ENCODE peak calls at places on chromosomes 12 and 14, in six cellular contexts. S, V, H, P, F and J are unnamed samples.
A peak's percentile ranks its signal among the peaks of the same experiment; 100 is the strongest.

GRCh38 chr14:65156568-65157366 is 54.5 kb upstream of the MAX start:
- DNase-seq in P (peak; percentile 19), H (peak; percentile 22), S (peak; percentile 85), F (no peak), V (peak; percentile 96), J (peak; percentile 93)

GRCh38 chr12:124286414-124286813 is 8.5 kb upstream of the RFLNA start:
- DNase-seq in P (peak; percentile 39), S (no peak), V (no peak), H (peak; percentile 10), F (no peak), J (peak; percentile 51)

GRCh38 chr12:53205747-53206146 is 1.3 kb downstream of the ITGB7 start:
- DNase-seq in V (peak; percentile 91), P (peak; percentile 57), H (no peak), F (no peak), S (peak; percentile 90), J (peak; percentile 89)

GRCh38 chr12:53287741-53288216 is 7.6 kb upstream of the PFDN5 start:
- DNase-seq in P (peak; percentile 79), H (peak; percentile 54), V (peak; percentile 46), S (peak; percentile 69), F (no peak), J (peak; percentile 73)

GRCh38 chr12:115949675-115950074 is 327.8 kb downstream of the MED13L start:
- DNase-seq in S (no peak), V (no peak), H (no peak), P (no peak), F (no peak), J (no peak)

GRCh38 chr14:104974146-104974541 is 4.0 kb downstream of the AHNAK2 start:
- DNase-seq in H (no peak), F (no peak), S (no peak), V (no peak), P (no peak), J (no peak)

GRCh38 chr14:28308727-28309126 is 457.9 kb upstream of the FOXG1 start:
- DNase-seq in S (no peak), F (no peak), H (no peak), V (peak; percentile 84), P (no peak), J (no peak)

GRCh38 chr12:14262771-14263511 is 102.5 kb upstream of the ATF7IP start:
- DNase-seq in H (no peak), V (no peak), F (no peak), S (no peak), P (no peak), J (no peak)

GRCh38 chr12:6958609-6959375 is 7.6 kb downstream of the PTPN6 start:
- DNase-seq in V (no peak), S (no peak), H (no peak), P (peak; percentile 75), F (no peak), J (no peak)

GRCh38 chr12:857611-858010 is 91.9 kb downstream of the RAD52 start:
- DNase-seq in F (no peak), H (no peak), P (no peak), S (peak; percentile 88), V (peak; percentile 91), J (no peak)

GRCh38 chr12:60257063-60257462 is 661.2 kb downstream of the SLC16A7 start:
- DNase-seq in H (no peak), S (peak; percentile 79), F (no peak), V (peak; percentile 61), P (no peak), J (peak; percentile 54)